ENCODE peak calls at places on chromosome 1, in ten cellular contexts. X is adrenal gland, W is transverse colon, Q is fibroblast of mammary gland, Y is prostate gland, T is pancreas, K is suprapubic skin, D is A549, U is bronchial epithelial cell, R is brain microvascular endothelial cell. B is an unnamed sample.
A peak's percentile ranks its signal among the peaks of the same experiment; 100 is the strongest.

GRCh38 chr1:171743014-171743870 is 1.4 kb upstream of the VAMP4 start:
- DNase-seq in X (peak; percentile 50), W (peak; percentile 37), Q (peak; percentile 97), Y (peak; percentile 14), T (no peak), K (no peak), D (no peak), U (peak; percentile 92), R (peak; percentile 63), B (peak; percentile 79)

GRCh38 chr1:156999596-157000320 is 45.8 kb downstream of the ARHGEF11 start:
- DNase-seq in X (no peak), W (no peak), Q (no peak), Y (no peak), T (no peak), K (no peak), D (no peak), U (peak; percentile 19), R (no peak), B (no peak)

GRCh38 chr1:5733596-5733995 is 258.6 kb downstream of the NPHP4 start:
- DNase-seq in X (no peak), W (no peak), Q (no peak), Y (no peak), T (no peak), K (no peak), D (no peak), U (no peak), R (no peak), B (no peak)

GRCh38 chr1:71861022-71861421 is 421.3 kb downstream of the NEGR1 start:
- DNase-seq in X (no peak), W (no peak), Q (peak; percentile 83), Y (no peak), T (no peak), K (no peak), D (no peak), U (peak; percentile 91), R (no peak), B (peak; percentile 69)

GRCh38 chr1:89640440-89640839 is 7.5 kb downstream of the LRRC8C start:
- DNase-seq in X (no peak), W (no peak), Q (no peak), Y (no peak), T (no peak), K (no peak), D (no peak), U (no peak), R (no peak), B (no peak)

GRCh38 chr1:231315887-231316286 is 21.8 kb downstream of the EXOC8 start:
- DNase-seq in X (peak; percentile 26), W (peak; percentile 17), Q (peak; percentile 39), Y (no peak), T (peak; percentile 13), K (no peak), D (peak; percentile 33), U (no peak), R (no peak), B (peak; percentile 19)

GRCh38 chr1:32014199-32014936 is 700 bp downstream of the KHDRBS1 start:
- DNase-seq in X (peak; percentile 50), W (peak; percentile 56), Q (peak; percentile 45), Y (peak; percentile 39), T (peak; percentile 39), K (peak; percentile 82), D (peak; percentile 28), U (peak; percentile 30), R (peak; percentile 31), B (peak; percentile 50)

GRCh38 chr1:54376085-54377039 is 29.8 kb downstream of the SSBP3 start:
- DNase-seq in X (peak; percentile 62), W (peak; percentile 71), Q (no peak), Y (no peak), T (no peak), K (no peak), D (no peak), U (no peak), R (no peak), B (no peak)

GRCh38 chr1:93814059-93814794 is 64.8 kb downstream of the DNTTIP2 start:
- DNase-seq in X (peak; percentile 60), W (peak; percentile 59), Q (peak; percentile 88), Y (peak; percentile 71), T (peak; percentile 46), K (no peak), D (peak; percentile 52), U (peak; percentile 81), R (peak; percentile 79), B (peak; percentile 84)

GRCh38 chr1:97378596-97378995 is 542.2 kb downstream of the DPYD start:
- DNase-seq in X (no peak), W (no peak), Q (no peak), Y (no peak), T (no peak), K (no peak), D (no peak), U (no peak), R (no peak), B (no peak)
- H3K4me3 ChIP-seq in X (no peak overlapping the region), W (no peak overlapping the region), Q (no peak overlapping the region), Y (no peak overlapping the region), T (no peak overlapping the region), K (no peak overlapping the region), D (no peak overlapping the region), U (no peak overlapping the region), R (no peak overlapping the region), B (no peak overlapping the region)

DNA sequence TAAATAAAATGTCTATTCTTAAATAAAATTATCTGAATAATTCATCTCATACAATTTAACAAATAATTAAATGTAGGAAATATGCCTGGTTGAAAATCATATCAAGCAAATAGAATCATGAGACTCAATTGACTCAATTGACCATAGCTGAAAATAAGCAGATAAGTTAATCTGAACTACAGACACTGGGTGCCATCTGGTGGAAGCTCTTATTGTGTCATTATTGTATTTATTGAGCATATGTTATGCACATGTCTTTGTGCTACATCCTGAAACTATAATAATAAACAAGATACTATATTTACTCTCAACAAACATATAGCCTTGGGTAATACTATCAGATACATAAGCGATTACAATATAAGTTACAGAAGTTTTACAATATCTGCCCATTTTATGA is 41.0 kb downstream of the BRINP3 start:
- DNase-seq in X (no peak), W (no peak), Q (peak; percentile 7), Y (no peak), T (no peak), K (no peak), D (peak; percentile 17), U (peak; percentile 30), R (peak; percentile 3), B (no peak)
- TF ChIP-seq CTCF in X (no peak), W (no peak), Q (no peak), Y (no peak), T (no peak), K (no peak), D (peak; percentile 79), U (no peak), R (peak; percentile 28), B (no peak)

GRCh38 chr1:201504799-201505504 is 2.0 kb downstream of the CSRP1 start:
- DNase-seq in X (no peak), W (no peak), Q (no peak), Y (no peak), T (no peak), K (no peak), D (no peak), U (no peak), R (no peak), B (no peak)

GRCh38 chr1:201503397-201504176 is 3.3 kb downstream of the CSRP1 start:
- DNase-seq in X (no peak), W (peak; percentile 47), Q (peak; percentile 98), Y (peak; percentile 82), T (peak; percentile 36), K (no peak), D (peak; percentile 75), U (peak; percentile 97), R (peak; percentile 99), B (peak; percentile 97)

GRCh38 chr1:201502511-201502857 is 4.4 kb downstream of the CSRP1 start:
- DNase-seq in X (no peak), W (no peak), Q (no peak), Y (no peak), T (no peak), K (no peak), D (no peak), U (no peak), R (no peak), B (no peak)

GRCh38 chr1:201505505-201505893 is 1.4 kb downstream of the CSRP1 start:
- DNase-seq in X (no peak), W (peak; percentile 55), Q (peak; percentile 56), Y (no peak), T (no peak), K (no peak), D (no peak), U (peak; percentile 70), R (peak; percentile 66), B (peak; percentile 70)

GRCh38 chr1:201504179-201504631 is 2.7 kb downstream of the CSRP1 start:
- DNase-seq in X (no peak), W (no peak), Q (peak; percentile 59), Y (no peak), T (no peak), K (no peak), D (no peak), U (no peak), R (no peak), B (peak; percentile 73)
- H3K4me3 ChIP-seq in X (peak overlapping the region; percentile 71), W (peak overlapping the region; percentile 65), Q (no peak overlapping the region), Y (peak overlapping the region; percentile 76), T (no peak overlapping the region), K (peak overlapping the region; percentile 79), D (peak overlapping the region; percentile 66), U (no peak overlapping the region), R (peak overlapping the region; percentile 84), B (peak overlapping the region; percentile 81)

GRCh38 chr1:38612956-38613355 is 246.6 kb downstream of the RRAGC start:
- DNase-seq in X (no peak), W (no peak), Q (no peak), Y (no peak), T (no peak), K (no peak), D (no peak), U (no peak), R (no peak), B (no peak)

GRCh38 chr1:38614861-38615260 is 244.7 kb downstream of the RRAGC start:
- DNase-seq in X (no peak), W (no peak), Q (no peak), Y (no peak), T (no peak), K (no peak), D (no peak), U (no peak), R (no peak), B (no peak)

GRCh38 chr1:38616846-38617245 is 242.7 kb downstream of the RRAGC start:
- DNase-seq in X (no peak), W (no peak), Q (no peak), Y (no peak), T (no peak), K (no peak), D (no peak), U (no peak), R (no peak), B (no peak)

GRCh38 chr1:38613996-38614395 is 245.6 kb downstream of the RRAGC start:
- DNase-seq in X (no peak), W (no peak), Q (no peak), Y (no peak), T (no peak), K (no peak), D (no peak), U (no peak), R (no peak), B (no peak)

DNA sequence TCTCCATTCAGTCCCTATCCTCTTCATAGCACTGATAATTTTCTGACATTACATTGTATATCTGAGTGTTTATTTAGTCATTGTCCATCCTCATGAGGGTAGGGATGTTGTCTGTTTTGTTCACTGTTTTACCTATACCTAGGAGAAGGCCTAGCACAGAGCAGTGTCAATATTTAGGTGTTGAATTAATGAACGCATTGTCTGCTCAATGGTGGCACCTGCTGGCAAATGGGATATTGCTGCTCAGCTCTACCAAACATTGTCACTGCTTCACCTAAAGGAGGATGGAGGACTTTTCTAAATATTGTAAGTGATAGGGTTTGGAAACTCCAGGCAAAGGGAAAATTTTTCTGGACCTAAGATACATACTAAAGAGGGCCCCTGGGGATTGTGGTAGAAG is 243.9 kb downstream of the RRAGC start:
- DNase-seq in X (no peak), W (no peak), Q (no peak), Y (no peak), T (no peak), K (no peak), D (no peak), U (no peak), R (no peak), B (no peak)
- TF ChIP-seq CTCF in X (no peak), W (no peak), Q (peak; percentile 23), Y (no peak), T (no peak), K (no peak), D (no peak), U (peak; percentile 14), R (peak; percentile 33), B (no peak)